ENCODE peak calls at places on chromosome 18, in six cellular contexts. One of them, this sample, is unnamed.

GRCh38 chr18:22279741-22280452 is 110.5 kb downstream of the GATA6 start:
- DNase-seq in sigmoid colon: no peak
- DNase-seq in tibial artery: no peak
- DNase-seq in CD8-positive, alpha-beta T cell: no peak
- DNase-seq in endodermal cell: no peak
- DNase-seq in GM23338: no peak
- DNase-seq in this sample: no peak

GRCh38 chr18:21243041-21243431 is 1.0 kb downstream of the GREB1L start:
- DNase-seq in sigmoid colon: no peak
- DNase-seq in tibial artery: no peak
- DNase-seq in GM23338: peak; percentile 40
- DNase-seq in CD8-positive, alpha-beta T cell: no peak
- DNase-seq in endodermal cell: peak; percentile 62
- DNase-seq in this sample: no peak

GRCh38 chr18:48279312-48279711 is 129.9 kb downstream of the ZBTB7C start:
- DNase-seq in endodermal cell: no peak
- DNase-seq in tibial artery: no peak
- DNase-seq in GM23338: no peak
- DNase-seq in CD8-positive, alpha-beta T cell: no peak
- DNase-seq in sigmoid colon: no peak
- DNase-seq in this sample: no peak

GRCh38 chr18:33751613-33752221 is 173.7 kb downstream of the ASXL3 start:
- DNase-seq in GM23338: peak; percentile 69
- DNase-seq in CD8-positive, alpha-beta T cell: no peak
- DNase-seq in tibial artery: no peak
- DNase-seq in sigmoid colon: no peak
- DNase-seq in endodermal cell: no peak
- DNase-seq in this sample: no peak

GRCh38 chr18:1914489-1914888 is 656.8 kb downstream of the METTL4 start:
- DNase-seq in endodermal cell: peak; percentile 60
- DNase-seq in CD8-positive, alpha-beta T cell: no peak
- DNase-seq in GM23338: peak; percentile 62
- DNase-seq in tibial artery: no peak
- DNase-seq in sigmoid colon: no peak
- DNase-seq in this sample: no peak

GRCh38 chr18:63949068-63949737 is at the start of gene HMSD:
- DNase-seq in CD8-positive, alpha-beta T cell: peak; percentile 30
- DNase-seq in tibial artery: no peak
- DNase-seq in sigmoid colon: no peak
- DNase-seq in GM23338: peak; percentile 83
- DNase-seq in endodermal cell: peak; percentile 93
- DNase-seq in this sample: peak; percentile 63

GRCh38 chr18:61203151-61203550 is 130.1 kb upstream of the CDH20 start:
- DNase-seq in endodermal cell: no peak
- DNase-seq in sigmoid colon: no peak
- DNase-seq in GM23338: no peak
- DNase-seq in tibial artery: no peak
- DNase-seq in CD8-positive, alpha-beta T cell: no peak
- DNase-seq in this sample: no peak

GRCh38 chr18:49628993-49629795 is 67.3 kb downstream of the LIPG start:
- DNase-seq in sigmoid colon: no peak
- DNase-seq in tibial artery: no peak
- DNase-seq in endodermal cell: peak; percentile 71
- DNase-seq in CD8-positive, alpha-beta T cell: no peak
- DNase-seq in GM23338: peak; percentile 47
- DNase-seq in this sample: peak; percentile 98

GRCh38 chr18:22691988-22692710 is 241.0 kb upstream of the RBBP8 start:
- DNase-seq in GM23338: no peak
- DNase-seq in sigmoid colon: no peak
- DNase-seq in tibial artery: no peak
- DNase-seq in CD8-positive, alpha-beta T cell: no peak
- DNase-seq in endodermal cell: no peak
- DNase-seq in this sample: no peak

GRCh38 chr18:44882163-44882881 is 201.6 kb downstream of the SETBP1 start:
- DNase-seq in GM23338: no peak
- DNase-seq in CD8-positive, alpha-beta T cell: no peak
- DNase-seq in endodermal cell: no peak
- DNase-seq in tibial artery: no peak
- DNase-seq in sigmoid colon: no peak
- DNase-seq in this sample: no peak

GRCh38 chr18:44884446-44884845 is 203.8 kb downstream of the SETBP1 start:
- DNase-seq in CD8-positive, alpha-beta T cell: no peak
- DNase-seq in GM23338: no peak
- DNase-seq in sigmoid colon: no peak
- DNase-seq in tibial artery: no peak
- DNase-seq in endodermal cell: no peak
- DNase-seq in this sample: no peak

GRCh38 chr18:44885507-44885906 is 204.8 kb downstream of the SETBP1 start:
- DNase-seq in GM23338: no peak
- DNase-seq in tibial artery: no peak
- DNase-seq in endodermal cell: no peak
- DNase-seq in sigmoid colon: no peak
- DNase-seq in CD8-positive, alpha-beta T cell: no peak
- DNase-seq in this sample: no peak

GRCh38 chr18:44893045-44893706 is 212.5 kb downstream of the SETBP1 start:
- DNase-seq in tibial artery: no peak
- DNase-seq in sigmoid colon: no peak
- DNase-seq in GM23338: no peak
- DNase-seq in endodermal cell: no peak
- DNase-seq in CD8-positive, alpha-beta T cell: no peak
- DNase-seq in this sample: no peak

DNA sequence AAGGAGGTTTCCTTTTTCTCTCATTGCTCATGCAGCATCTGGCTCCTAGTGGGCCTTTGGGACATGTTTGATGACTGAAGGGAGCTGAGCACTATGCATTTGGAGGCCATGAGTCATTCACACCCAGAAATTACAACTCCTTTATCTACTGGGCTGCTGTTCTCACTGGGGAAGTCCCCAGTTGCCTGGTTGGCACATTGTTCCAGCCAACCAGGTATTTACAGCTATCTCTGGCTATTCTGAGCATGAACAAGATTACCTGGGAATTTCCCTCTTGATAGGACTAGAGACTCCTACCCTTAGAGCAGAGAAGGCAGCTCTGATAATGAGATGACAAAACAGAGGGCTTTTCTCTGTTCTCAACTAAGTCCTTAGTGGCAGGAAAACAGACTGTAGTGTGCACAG is 206.5 kb downstream of the SETBP1 start:
- DNase-seq in CD8-positive, alpha-beta T cell: no peak
- DNase-seq in tibial artery: no peak
- DNase-seq in GM23338: no peak
- DNase-seq in endodermal cell: peak; percentile 79
- DNase-seq in sigmoid colon: no peak
- DNase-seq in this sample: peak; percentile 5
- H3K27ac ChIP-seq in CD8-positive, alpha-beta T cell: no peak overlapping the region
- H3K27ac ChIP-seq in tibial artery: peak overlapping the region; percentile 16
- H3K27ac ChIP-seq in GM23338: no peak overlapping the region
- H3K27ac ChIP-seq in endodermal cell: no peak overlapping the region
- H3K27ac ChIP-seq in sigmoid colon: no peak overlapping the region
- H3K27ac ChIP-seq in this sample: no peak overlapping the region

DNA sequence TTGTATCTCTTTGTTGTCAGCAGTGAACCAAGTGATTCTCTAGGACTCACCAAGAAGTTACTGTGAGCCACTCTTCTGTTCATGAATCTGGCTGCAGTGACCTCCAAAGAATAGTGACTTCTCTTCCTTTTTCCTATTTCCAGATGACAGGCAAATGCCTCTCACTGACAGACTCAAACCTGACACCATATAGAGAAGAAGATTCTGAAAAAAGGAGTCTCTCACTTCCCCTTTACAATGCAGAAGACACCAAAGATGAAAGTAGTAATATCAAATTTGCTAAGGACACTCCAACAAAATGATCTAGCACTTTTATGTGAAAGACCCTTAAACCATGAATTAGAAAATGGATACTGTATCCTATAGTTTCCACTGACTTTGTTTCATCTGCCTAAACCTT is 44.4 kb upstream of the SETBP1 start:
- DNase-seq in GM23338: no peak
- DNase-seq in tibial artery: no peak
- DNase-seq in sigmoid colon: no peak
- DNase-seq in endodermal cell: no peak
- DNase-seq in CD8-positive, alpha-beta T cell: no peak
- DNase-seq in this sample: no peak
- H3K27me3 ChIP-seq in GM23338: no peaks in the 10 kb centered on the region
- H3K27me3 ChIP-seq in tibial artery: no peaks in the 10 kb centered on the region
- H3K27me3 ChIP-seq in sigmoid colon: no peaks in the 10 kb centered on the region
- H3K27me3 ChIP-seq in endodermal cell: no peaks in the 10 kb centered on the region
- H3K27me3 ChIP-seq in CD8-positive, alpha-beta T cell: no peaks in the 10 kb centered on the region
- H3K27me3 ChIP-seq in this sample: no peaks in the 10 kb centered on the region

GRCh38 chr18:36331541-36331971 is 34.0 kb downstream of the FHOD3 start:
- DNase-seq in GM23338: no peak
- DNase-seq in tibial artery: no peak
- DNase-seq in CD8-positive, alpha-beta T cell: no peak
- DNase-seq in sigmoid colon: no peak
- DNase-seq in endodermal cell: peak; percentile 20
- DNase-seq in this sample: no peak
- H3K27ac ChIP-seq in GM23338: no peak overlapping the region
- H3K27ac ChIP-seq in tibial artery: no peak overlapping the region
- H3K27ac ChIP-seq in CD8-positive, alpha-beta T cell: no peak overlapping the region
- H3K27ac ChIP-seq in sigmoid colon: no peak overlapping the region
- H3K27ac ChIP-seq in endodermal cell: no peak overlapping the region
- H3K27ac ChIP-seq in this sample: no peak overlapping the region

GRCh38 chr18:24949908-24950307 is 402.1 kb downstream of the ZNF521 start:
- DNase-seq in endodermal cell: no peak
- DNase-seq in GM23338: no peak
- DNase-seq in sigmoid colon: no peak
- DNase-seq in CD8-positive, alpha-beta T cell: no peak
- DNase-seq in tibial artery: no peak
- DNase-seq in this sample: no peak
- H3K27me3 ChIP-seq in endodermal cell: no peaks in the 10 kb centered on the region
- H3K27me3 ChIP-seq in GM23338: no peaks in the 10 kb centered on the region
- H3K27me3 ChIP-seq in sigmoid colon: no peaks in the 10 kb centered on the region
- H3K27me3 ChIP-seq in CD8-positive, alpha-beta T cell: no peaks in the 10 kb centered on the region
- H3K27me3 ChIP-seq in tibial artery: no peaks in the 10 kb centered on the region
- H3K27me3 ChIP-seq in this sample: no peaks in the 10 kb centered on the region

DNA sequence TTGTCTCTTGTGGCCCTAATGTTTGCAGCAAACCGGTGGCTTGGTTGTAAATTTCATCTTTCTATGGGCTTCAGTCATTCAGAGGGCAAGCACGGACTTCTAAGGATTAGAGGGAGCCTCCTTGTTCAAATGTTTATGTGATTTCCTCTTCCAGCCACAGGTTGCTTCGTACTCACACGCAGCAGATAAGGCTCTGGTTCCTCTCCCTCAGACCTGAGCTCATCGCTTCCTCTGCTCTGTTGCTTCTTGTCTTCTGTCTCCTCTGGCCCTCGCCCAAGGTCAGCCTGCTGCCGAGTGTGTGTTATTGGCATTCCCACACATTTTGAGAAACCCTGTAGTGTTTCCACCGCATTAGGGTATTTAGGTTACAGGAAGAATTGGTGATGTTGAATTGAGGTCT is 44.0 kb downstream of the MYL12B start:
- DNase-seq in sigmoid colon: no peak
- DNase-seq in tibial artery: no peak
- DNase-seq in CD8-positive, alpha-beta T cell: no peak
- DNase-seq in endodermal cell: no peak
- DNase-seq in GM23338: no peak
- DNase-seq in this sample: no peak
- H3K27ac ChIP-seq in sigmoid colon: no peak overlapping the region
- H3K27ac ChIP-seq in tibial artery: no peak overlapping the region
- H3K27ac ChIP-seq in CD8-positive, alpha-beta T cell: no peak overlapping the region
- H3K27ac ChIP-seq in endodermal cell: no peak overlapping the region
- H3K27ac ChIP-seq in GM23338: no peak overlapping the region
- H3K27ac ChIP-seq in this sample: no peak overlapping the region

DNA sequence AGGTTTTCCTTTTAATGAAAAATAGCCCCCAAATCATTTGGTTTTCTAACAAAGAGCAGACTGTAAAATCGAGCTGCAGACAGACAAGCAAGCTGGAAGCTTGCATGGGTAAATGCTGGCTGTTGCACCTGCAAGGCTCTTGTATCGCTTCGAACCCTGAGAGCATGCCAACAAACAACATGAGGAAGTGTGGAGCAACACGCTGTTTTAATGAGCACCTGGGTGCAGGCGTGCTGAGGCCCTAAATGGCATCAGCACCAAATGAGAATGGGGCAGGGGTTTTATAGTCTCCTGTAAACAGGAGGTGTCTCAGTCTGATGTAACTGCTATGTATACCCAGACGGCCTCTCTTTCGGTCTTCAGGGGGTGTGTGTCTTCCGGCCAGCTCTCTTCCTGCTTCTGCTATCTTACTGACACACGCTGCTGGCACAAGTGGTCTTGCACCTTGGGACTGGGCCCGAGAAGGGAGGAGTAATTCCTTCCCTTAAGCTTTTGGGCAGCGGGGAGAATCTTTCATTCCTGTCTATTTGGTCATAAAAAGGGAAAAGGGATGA is 31.9 kb upstream of the CDH2 start:
- DNase-seq in CD8-positive, alpha-beta T cell: no peak
- DNase-seq in endodermal cell: no peak
- DNase-seq in GM23338: no peak
- DNase-seq in sigmoid colon: no peak
- DNase-seq in tibial artery: no peak
- DNase-seq in this sample: no peak
- H3K27me3 ChIP-seq in CD8-positive, alpha-beta T cell: no peaks in the 10 kb centered on the region
- H3K27me3 ChIP-seq in endodermal cell: no peaks in the 10 kb centered on the region
- H3K27me3 ChIP-seq in GM23338: no peaks in the 10 kb centered on the region
- H3K27me3 ChIP-seq in sigmoid colon: no peaks in the 10 kb centered on the region
- H3K27me3 ChIP-seq in tibial artery: no peaks in the 10 kb centered on the region
- H3K27me3 ChIP-seq in this sample: no peaks in the 10 kb centered on the region

DNA sequence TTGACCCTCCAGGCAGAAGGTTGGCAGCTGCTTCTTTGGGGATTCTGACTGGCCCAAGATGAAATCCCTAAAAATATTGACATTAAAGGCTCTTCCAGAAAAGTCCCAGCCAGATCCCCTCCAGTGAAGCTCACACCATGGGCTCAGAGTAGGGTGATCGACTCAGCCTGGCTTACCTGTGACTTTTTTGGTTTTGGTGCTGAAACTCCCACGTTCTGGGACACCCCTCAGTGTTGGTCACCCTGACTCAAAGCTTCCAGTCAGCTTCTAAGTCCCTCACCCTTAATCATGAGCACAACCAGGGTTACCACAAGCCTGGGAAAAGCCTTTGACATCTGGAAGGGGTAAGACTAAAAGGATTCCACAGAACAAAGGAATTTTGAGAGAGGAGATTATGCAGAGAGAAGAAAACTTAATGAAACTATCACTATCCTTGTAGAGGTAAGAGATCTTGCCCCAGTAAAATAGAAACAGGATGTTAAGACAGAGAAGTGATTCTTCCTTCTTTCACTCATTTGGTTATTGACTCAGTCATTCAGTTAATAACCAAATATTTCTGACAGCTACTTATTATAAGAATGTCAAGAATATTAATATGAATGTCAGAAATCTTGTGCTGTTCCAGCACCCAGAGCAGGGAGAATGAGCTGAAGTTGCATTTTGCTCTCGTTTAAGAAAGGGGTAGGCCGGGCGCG is 66.8 kb upstream of the SEC11C start:
- DNase-seq in GM23338: no peak
- DNase-seq in sigmoid colon: no peak
- DNase-seq in endodermal cell: no peak
- DNase-seq in CD8-positive, alpha-beta T cell: no peak
- DNase-seq in tibial artery: no peak
- DNase-seq in this sample: no peak
- H3K27ac ChIP-seq in GM23338: no peak overlapping the region
- H3K27ac ChIP-seq in sigmoid colon: no peak overlapping the region
- H3K27ac ChIP-seq in endodermal cell: no peak overlapping the region
- H3K27ac ChIP-seq in CD8-positive, alpha-beta T cell: no peak overlapping the region
- H3K27ac ChIP-seq in tibial artery: no peak overlapping the region
- H3K27ac ChIP-seq in this sample: no peak overlapping the region

GRCh38 chr18:37282386-37283037 is 283.1 kb downstream of the CELF4 start:
- DNase-seq in sigmoid colon: no peak
- DNase-seq in CD8-positive, alpha-beta T cell: no peak
- DNase-seq in GM23338: peak; percentile 65
- DNase-seq in tibial artery: no peak
- DNase-seq in endodermal cell: peak; percentile 74
- DNase-seq in this sample: no peak
- H3K27me3 ChIP-seq in sigmoid colon: no peaks in the 10 kb centered on the region
- H3K27me3 ChIP-seq in CD8-positive, alpha-beta T cell: no peaks in the 10 kb centered on the region
- H3K27me3 ChIP-seq in GM23338: no peaks in the 10 kb centered on the region
- H3K27me3 ChIP-seq in tibial artery: no peaks in the 10 kb centered on the region
- H3K27me3 ChIP-seq in endodermal cell: no peaks in the 10 kb centered on the region
- H3K27me3 ChIP-seq in this sample: no peaks in the 10 kb centered on the region

This sample was measured in thyroid gland.